ENCODE peak calls at places on chromosomes 7 and 10, in seven cellular contexts. Z, W, B, A, E, Q and O are unnamed samples.

GRCh38 chr7:302054-302992 is 12.4 kb downstream of the FOXL3 start:
- DNase-seq in W (no peak), Z (no peak), A (no peak), E (no peak), B (no peak), Q (no peak), O (no peak)

GRCh38 chr7:87127019-87127418 is 25.2 kb upstream of the DMTF1 start:
- DNase-seq in E (no peak), W (no peak), B (no peak), Q (no peak), A (no peak), Z (no peak), O (no peak)

GRCh38 chr7:100673942-100674431 is 447 bp downstream of the GNB2 start:
- DNase-seq in A (no peak), Z (peak; percentile 88), Q (no peak), E (peak; percentile 61), B (no peak), W (peak; percentile 38), O (peak; percentile 25)

GRCh38 chr7:91263359-91264082 is 712 bp upstream of the FZD1 start:
- DNase-seq in E (peak; percentile 46), W (no peak), Z (peak; percentile 83), A (peak; percentile 34), Q (no peak), B (no peak), O (no peak)

GRCh38 chr7:90461216-90461615 is 8.2 kb upstream of the PTTG1IP2 start:
- DNase-seq in Q (no peak), B (no peak), Z (no peak), W (peak; percentile 22), E (no peak), A (peak; percentile 9), O (peak; percentile 56)

GRCh38 chr7:102096706-102097427 is 189.8 kb upstream of the SH2B2 start:
- DNase-seq in Z (no peak), A (no peak), E (no peak), Q (no peak), B (no peak), W (no peak), O (no peak)

GRCh38 chr10:69359089-69360025 is 57.4 kb downstream of the TACR2 start:
- DNase-seq in Q (no peak), W (no peak), A (no peak), Z (no peak), B (no peak), E (no peak), O (peak; percentile 65)

GRCh38 chr7:151857412-151857811 is 19.5 kb downstream of the PRKAG2 start:
- DNase-seq in B (no peak), Q (no peak), Z (peak; percentile 60), A (no peak), W (no peak), E (no peak), O (no peak)

GRCh38 chr7:593324-594115 is 73.9 kb upstream of the PDGFA start:
- DNase-seq in B (no peak), E (no peak), W (no peak), Z (peak; percentile 72), Q (no peak), A (no peak), O (no peak)

GRCh38 chr10:129542589-129542988 is 75.5 kb downstream of the MGMT start:
- DNase-seq in A (no peak), B (no peak), E (no peak), W (no peak), Q (no peak), Z (no peak), O (no peak)

GRCh38 chr7:126605056-126605455 is 647.7 kb downstream of the GRM8 start:
- DNase-seq in Z (no peak), W (no peak), Q (no peak), A (no peak), B (no peak), E (no peak), O (no peak)

GRCh38 chr10:71752391-71753090 is 20.8 kb downstream of the VSIR start:
- DNase-seq in Q (no peak), W (no peak), Z (no peak), A (no peak), B (no peak), E (no peak), O (no peak)

GRCh38 chr7:124057872-124058271 is 25.0 kb upstream of the TMEM229A start:
- DNase-seq in Z (no peak), E (no peak), B (no peak), Q (no peak), A (no peak), W (no peak), O (no peak)

GRCh38 chr10:23656735-23657134 is 217.9 kb downstream of the OTUD1 start:
- DNase-seq in Z (no peak), Q (no peak), W (peak; percentile 46), E (no peak), A (no peak), B (no peak), O (peak; percentile 30)

GRCh38 chr7:29806131-29806792 is at the start of gene WIPF3:
- DNase-seq in Z (peak; percentile 82), E (peak; percentile 40), W (no peak), Q (no peak), B (peak; percentile 68), A (peak; percentile 48), O (no peak)

GRCh38 chr10:110850990-110851389 is 20.7 kb upstream of the PDCD4 start:
- DNase-seq in A (no peak), Q (no peak), E (no peak), W (peak; percentile 21), B (no peak), Z (no peak), O (peak; percentile 73)

GRCh38 chr7:132410385-132410784 is 165.9 kb downstream of the PLXNA4 start:
- DNase-seq in B (no peak), W (no peak), E (no peak), A (no peak), Q (no peak), Z (no peak), O (peak; percentile 55)

GRCh38 chr7:53350241-53350640 is 314.8 kb downstream of the POM121L12 start:
- DNase-seq in E (peak; percentile 19), W (no peak), Z (no peak), Q (no peak), A (no peak), B (no peak), O (no peak)

GRCh38 chr10:131825150-131825907 is 75.5 kb upstream of the PPP2R2D start:
- DNase-seq in A (no peak), Q (no peak), E (no peak), B (no peak), W (no peak), Z (peak; percentile 17), O (no peak)

GRCh38 chr7:112411186-112411795 is 39.0 kb upstream of the IFRD1 start:
- DNase-seq in Z (no peak), Q (no peak), B (no peak), E (no peak), A (peak; percentile 11), W (peak; percentile 72), O (peak; percentile 62)

GRCh38 chr10:113059001-113059780 is 109.1 kb downstream of the TCF7L2 start:
- DNase-seq in E (peak; percentile 49), Z (no peak), W (peak; percentile 94), A (no peak), Q (no peak), B (no peak), O (peak; percentile 82)

GRCh38 chr7:39186131-39186530 is 208.4 kb downstream of the POU6F2 start:
- DNase-seq in B (no peak), Q (no peak), W (no peak), E (no peak), A (no peak), Z (no peak), O (no peak)

DNA sequence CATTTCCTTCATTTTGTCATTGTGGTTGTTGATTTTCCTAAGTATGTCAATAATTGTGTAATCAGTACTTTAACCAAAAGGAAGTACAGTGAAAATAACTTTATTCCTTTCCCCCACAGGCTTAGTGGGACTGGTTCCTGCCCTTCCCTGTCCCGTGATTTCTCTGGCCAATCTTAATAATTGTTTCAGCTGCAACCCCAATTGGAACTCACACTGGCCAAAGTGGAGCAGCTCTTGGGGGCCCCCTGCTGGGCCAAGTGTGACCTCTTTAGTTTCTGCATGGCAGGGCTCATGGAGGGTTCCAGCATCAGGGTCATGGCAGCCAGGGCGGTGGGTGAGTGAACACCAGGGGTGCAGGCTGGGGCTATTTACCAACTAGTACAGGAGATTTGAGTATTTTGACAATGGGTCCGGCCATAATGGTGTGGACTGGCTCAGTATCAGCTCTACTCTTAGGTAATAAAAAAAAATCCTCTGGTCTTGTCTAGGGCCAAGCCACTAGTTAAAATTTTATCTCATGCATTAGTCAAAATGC is 31.7 kb downstream of the CYCS start:
- DNase-seq in Z (peak; percentile 90), A (peak; percentile 40), B (peak; percentile 72), E (peak; percentile 83), W (peak; percentile 79), Q (peak; percentile 76), O (peak; percentile 78)
- TF ChIP-seq CTCF in Z (peak; percentile 71), A (peak; percentile 56), B (peak; percentile 42), E (peak; percentile 74), W (peak; percentile 93), Q (peak; percentile 98), O (peak; percentile 90)

GRCh38 chr7:8700076-8700624 is 266.7 kb downstream of the NXPH1 start:
- DNase-seq in W (no peak), B (no peak), A (no peak), Q (no peak), E (no peak), Z (no peak), O (no peak)

DNA sequence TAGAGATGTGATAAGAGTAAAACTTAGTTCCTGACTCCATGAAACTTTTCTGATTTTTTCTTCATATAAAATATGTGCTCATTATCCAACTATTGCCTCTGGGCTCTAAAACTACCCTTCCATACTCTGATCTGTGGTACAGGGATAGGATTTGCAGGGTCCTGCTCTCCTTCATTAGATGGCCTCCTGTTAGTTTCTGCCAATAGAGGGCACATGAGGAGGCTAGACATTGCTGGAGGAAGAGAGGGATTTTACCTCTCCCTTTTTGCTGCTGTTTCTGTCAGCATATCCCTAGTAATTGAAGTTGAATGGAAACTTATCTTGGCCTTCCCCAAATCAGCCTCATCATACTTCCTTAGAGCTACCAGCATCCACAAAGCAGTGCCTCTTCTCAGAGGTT is 269.4 kb downstream of the NXPH1 start:
- DNase-seq in B (no peak), Q (no peak), E (no peak), A (no peak), Z (no peak), W (no peak), O (no peak)
- TF ChIP-seq CTCF in B (no peak), Q (peak; percentile 12), E (no peak), A (no peak), Z (no peak), W (no peak), O (no peak)

DNA sequence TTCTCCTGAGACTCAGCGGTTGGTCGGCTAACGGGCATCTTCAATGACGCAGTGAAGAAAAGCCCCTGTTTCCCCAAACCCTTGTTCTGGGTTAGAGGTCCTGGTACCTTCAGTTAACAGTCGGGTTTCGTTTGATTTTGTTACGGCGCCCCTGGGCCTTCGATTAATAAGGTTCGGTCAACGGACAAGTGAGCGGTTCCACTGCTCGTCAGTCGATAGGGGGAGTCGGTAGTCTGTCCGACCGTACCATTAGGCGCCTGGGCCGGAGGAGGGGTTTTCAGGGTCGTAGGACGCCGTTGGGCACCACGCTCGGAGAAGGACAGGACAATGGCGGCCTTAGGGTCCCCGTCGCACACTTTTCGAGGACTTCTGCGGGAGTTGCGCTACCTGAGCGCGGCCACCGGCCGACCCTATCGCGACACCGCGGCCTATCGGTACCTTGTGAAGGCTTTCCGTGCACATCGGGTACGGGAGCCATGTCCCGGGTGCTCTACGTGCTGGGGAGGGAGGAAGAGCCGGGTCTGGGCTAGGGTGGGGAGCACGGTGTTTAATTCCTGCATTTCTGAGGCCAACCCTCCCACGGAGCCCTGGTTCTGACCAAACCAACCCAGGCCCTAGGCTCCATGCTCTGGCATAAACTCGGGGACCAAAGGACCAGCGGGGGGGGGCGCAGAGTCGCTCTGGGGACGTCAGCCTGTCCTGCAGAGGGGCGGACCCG is at the start of gene FMC1:
- DNase-seq in B (peak; percentile 93), Q (peak; percentile 94), A (peak; percentile 91), Z (peak; percentile 92), W (peak; percentile 96), E (peak; percentile 94), O (peak; percentile 94)
- TF ChIP-seq CTCF in B (peak; percentile 15), Q (no peak), A (peak; percentile 14), Z (peak; percentile 44), W (peak; percentile 29), E (peak; percentile 54), O (peak; percentile 4)

GRCh38 chr10:46787321-46787615 is 124.0 kb upstream of the PTPN20 start:
- DNase-seq in A (peak; percentile 13), W (peak; percentile 70), B (no peak), E (peak; percentile 33), Z (no peak), Q (no peak), O (peak; percentile 71)
- TF ChIP-seq CTCF in A (no peak), W (no peak), B (no peak), E (peak; percentile 14), Z (no peak), Q (no peak), O (peak; percentile 31)